ENCODE peak calls at places on chromosomes 2 and 18, in five cellular contexts. One of them, this sample, is unnamed.

GRCh38 chr2:109070290-109070689 is 58.7 kb upstream of the SH3RF3 start:
- DNase-seq in naive thymus-derived CD4-positive, alpha-beta T cell: no peak
- DNase-seq in transverse colon: no peak
- DNase-seq in uterus: no peak
- DNase-seq in AG04450: no peak
- DNase-seq in this sample: no peak

GRCh38 chr2:119006441-119006840 is 64.4 kb downstream of the MARCO start:
- DNase-seq in uterus: no peak
- DNase-seq in AG04450: no peak
- DNase-seq in naive thymus-derived CD4-positive, alpha-beta T cell: no peak
- DNase-seq in transverse colon: no peak
- DNase-seq in this sample: no peak

GRCh38 chr2:25654801-25655200 is 18.6 kb downstream of the DTNB start:
- DNase-seq in AG04450: no peak
- DNase-seq in naive thymus-derived CD4-positive, alpha-beta T cell: no peak
- DNase-seq in transverse colon: no peak
- DNase-seq in uterus: no peak
- DNase-seq in this sample: no peak

GRCh38 chr18:55588001-55588875 is at the start of gene TCF4:
- DNase-seq in transverse colon: peak; percentile 30
- DNase-seq in uterus: peak; percentile 59
- DNase-seq in AG04450: no peak
- DNase-seq in naive thymus-derived CD4-positive, alpha-beta T cell: peak; percentile 28
- DNase-seq in this sample: peak; percentile 27

GRCh38 chr2:3051266-3051665 is 326.4 kb downstream of the EIPR1 start:
- DNase-seq in AG04450: no peak
- DNase-seq in naive thymus-derived CD4-positive, alpha-beta T cell: no peak
- DNase-seq in transverse colon: no peak
- DNase-seq in uterus: no peak
- DNase-seq in this sample: no peak

GRCh38 chr2:150350500-150350899 is 137.0 kb downstream of the RND3 start:
- DNase-seq in transverse colon: no peak
- DNase-seq in naive thymus-derived CD4-positive, alpha-beta T cell: no peak
- DNase-seq in uterus: no peak
- DNase-seq in AG04450: no peak
- DNase-seq in this sample: no peak

GRCh38 chr2:214311931-214312749 is 98.7 kb upstream of the VWC2L start:
- DNase-seq in uterus: no peak
- DNase-seq in transverse colon: no peak
- DNase-seq in AG04450: no peak
- DNase-seq in naive thymus-derived CD4-positive, alpha-beta T cell: no peak
- DNase-seq in this sample: no peak

GRCh38 chr18:72544092-72544886 is at the start of gene CBLN2:
- DNase-seq in AG04450: peak; percentile 8
- DNase-seq in transverse colon: peak; percentile 26
- DNase-seq in naive thymus-derived CD4-positive, alpha-beta T cell: no peak
- DNase-seq in uterus: no peak
- DNase-seq in this sample: peak; percentile 56

GRCh38 chr18:3652380-3653262 is 202.6 kb downstream of the TGIF1 start:
- DNase-seq in AG04450: peak; percentile 92
- DNase-seq in transverse colon: peak; percentile 70
- DNase-seq in naive thymus-derived CD4-positive, alpha-beta T cell: no peak
- DNase-seq in uterus: peak; percentile 36
- DNase-seq in this sample: peak; percentile 55

GRCh38 chr2:166494140-166494544 is at the start of gene SCN7A:
- DNase-seq in naive thymus-derived CD4-positive, alpha-beta T cell: no peak
- DNase-seq in AG04450: peak; percentile 67
- DNase-seq in uterus: peak; percentile 72
- DNase-seq in transverse colon: peak; percentile 37
- DNase-seq in this sample: peak; percentile 4
- H3K27ac ChIP-seq in naive thymus-derived CD4-positive, alpha-beta T cell: no peak within 1 kb of the TSS
- H3K27ac ChIP-seq in AG04450: no peak within 1 kb of the TSS
- H3K27ac ChIP-seq in uterus: peak within 1 kb of the TSS; percentile 25
- H3K27ac ChIP-seq in transverse colon: peak within 1 kb of the TSS; percentile 31
- H3K27ac ChIP-seq in this sample: no peak within 1 kb of the TSS

DNA sequence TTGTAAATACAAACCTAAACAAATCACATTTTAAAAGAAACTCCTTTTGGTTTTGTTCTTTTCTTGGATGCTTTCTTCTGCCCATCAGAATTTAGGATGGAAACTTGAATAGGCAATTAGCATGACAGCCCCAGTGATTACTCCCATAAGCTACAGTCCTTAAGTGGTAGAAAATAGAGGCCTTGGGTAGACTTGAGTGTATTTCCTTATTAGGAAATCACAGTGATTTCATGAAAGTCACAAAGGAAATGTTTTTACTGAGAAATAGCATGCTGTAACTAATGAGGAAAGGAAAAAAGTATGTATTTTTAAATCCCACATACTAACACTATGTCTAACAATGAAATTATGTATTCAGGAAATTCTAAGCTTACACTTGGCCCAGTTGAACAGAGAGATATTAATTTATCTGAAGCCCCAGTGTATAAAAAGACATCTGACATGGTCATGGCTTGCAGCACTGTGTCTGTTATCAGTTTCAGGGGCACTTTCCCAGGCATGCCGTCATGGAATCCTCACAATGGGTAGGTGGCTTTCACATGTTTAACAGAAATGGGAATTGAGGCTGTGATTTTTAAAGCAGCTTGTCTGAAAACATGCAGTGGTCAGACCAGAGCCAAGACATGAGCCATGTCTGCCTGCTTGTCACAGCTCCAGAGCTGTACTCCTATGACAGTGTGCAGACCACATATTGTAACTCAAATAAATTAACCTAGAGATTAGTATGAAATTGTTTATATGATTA is 79.7 kb upstream of the TRIB2 start:
- DNase-seq in transverse colon: no peak
- DNase-seq in AG04450: no peak
- DNase-seq in uterus: no peak
- DNase-seq in naive thymus-derived CD4-positive, alpha-beta T cell: no peak
- DNase-seq in this sample: no peak
- H3K27ac ChIP-seq in transverse colon: no peak overlapping the region
- H3K27ac ChIP-seq in AG04450: no peak overlapping the region
- H3K27ac ChIP-seq in uterus: peak overlapping the region; percentile 44
- H3K27ac ChIP-seq in naive thymus-derived CD4-positive, alpha-beta T cell: no peak overlapping the region
- H3K27ac ChIP-seq in this sample: no peak overlapping the region

GRCh38 chr18:76410033-76410432 is 85.0 kb downstream of the ZNF516 start:
- DNase-seq in naive thymus-derived CD4-positive, alpha-beta T cell: no peak
- DNase-seq in uterus: no peak
- DNase-seq in transverse colon: no peak
- DNase-seq in AG04450: no peak
- DNase-seq in this sample: no peak
- H3K27ac ChIP-seq in naive thymus-derived CD4-positive, alpha-beta T cell: no peak overlapping the region
- H3K27ac ChIP-seq in uterus: peak overlapping the region; percentile 90
- H3K27ac ChIP-seq in transverse colon: no peak overlapping the region
- H3K27ac ChIP-seq in AG04450: no peak overlapping the region
- H3K27ac ChIP-seq in this sample: no peak overlapping the region

GRCh38 chr2:129929321-129930290 is 49.9 kb upstream of the RAB6C start:
- DNase-seq in naive thymus-derived CD4-positive, alpha-beta T cell: no peak
- DNase-seq in transverse colon: no peak
- DNase-seq in AG04450: no peak
- DNase-seq in uterus: no peak
- DNase-seq in this sample: no peak

GRCh38 chr2:129934044-129934822 is 45.2 kb upstream of the RAB6C start:
- DNase-seq in AG04450: no peak
- DNase-seq in transverse colon: no peak
- DNase-seq in naive thymus-derived CD4-positive, alpha-beta T cell: no peak
- DNase-seq in uterus: no peak
- DNase-seq in this sample: no peak

GRCh38 chr2:129927696-129928095 is 51.8 kb upstream of the RAB6C start:
- DNase-seq in AG04450: no peak
- DNase-seq in naive thymus-derived CD4-positive, alpha-beta T cell: no peak
- DNase-seq in uterus: no peak
- DNase-seq in transverse colon: no peak
- DNase-seq in this sample: no peak

GRCh38 chr2:129935118-129935517 is 44.3 kb upstream of the RAB6C start:
- DNase-seq in naive thymus-derived CD4-positive, alpha-beta T cell: no peak
- DNase-seq in transverse colon: no peak
- DNase-seq in uterus: no peak
- DNase-seq in AG04450: no peak
- DNase-seq in this sample: no peak

DNA sequence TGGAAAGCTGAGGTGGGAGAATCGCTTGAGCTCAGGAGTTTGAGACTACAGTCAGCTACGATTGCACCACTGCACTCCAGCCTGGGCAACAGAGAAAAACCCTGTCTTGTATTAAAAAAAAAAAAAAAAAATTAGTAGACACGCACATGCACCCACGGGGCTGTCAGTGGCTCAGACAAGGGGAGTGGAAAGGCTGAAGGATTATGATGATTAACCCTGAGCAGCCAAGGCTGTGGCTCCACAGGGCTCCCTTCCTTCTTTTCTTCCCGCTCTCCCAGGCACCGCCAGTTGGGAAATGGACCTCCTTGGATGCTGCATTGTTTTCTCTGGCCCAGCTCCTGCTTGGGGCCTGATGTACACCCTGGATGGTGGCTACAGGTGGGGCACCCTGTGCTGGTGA is 49.0 kb upstream of the RAB6C start:
- DNase-seq in AG04450: no peak
- DNase-seq in transverse colon: no peak
- DNase-seq in naive thymus-derived CD4-positive, alpha-beta T cell: no peak
- DNase-seq in uterus: no peak
- DNase-seq in this sample: no peak
- H3K27ac ChIP-seq in AG04450: no peak overlapping the region
- H3K27ac ChIP-seq in transverse colon: no peak overlapping the region
- H3K27ac ChIP-seq in naive thymus-derived CD4-positive, alpha-beta T cell: no peak overlapping the region
- H3K27ac ChIP-seq in uterus: no peak overlapping the region
- H3K27ac ChIP-seq in this sample: no peak overlapping the region

DNA sequence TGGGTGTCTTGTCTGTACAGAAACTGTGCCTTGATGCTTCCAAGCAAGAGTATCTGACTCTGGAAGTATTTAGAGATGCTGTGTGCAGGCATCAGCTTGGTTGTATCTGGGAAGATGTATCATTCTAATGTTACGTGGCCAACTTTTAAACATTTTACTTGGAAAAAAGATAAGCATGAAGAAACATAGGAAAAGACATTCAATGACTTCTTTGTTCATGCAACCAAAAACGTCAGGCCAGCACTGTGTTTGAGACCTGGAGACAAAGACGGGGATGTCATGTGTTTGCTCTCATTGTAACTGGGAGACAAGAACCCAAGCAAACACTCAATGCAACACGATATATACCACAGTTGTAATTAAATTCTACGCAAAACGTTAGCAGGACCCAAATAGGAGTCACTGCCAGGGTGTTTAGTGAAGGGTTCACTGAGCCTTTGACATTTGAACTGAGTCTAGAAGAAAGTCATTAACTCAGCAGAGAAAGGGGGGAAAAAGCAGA is 8.9 kb upstream of the SESTD1 start:
- DNase-seq in transverse colon: no peak
- DNase-seq in uterus: no peak
- DNase-seq in AG04450: no peak
- DNase-seq in naive thymus-derived CD4-positive, alpha-beta T cell: no peak
- DNase-seq in this sample: no peak
- H3K27ac ChIP-seq in transverse colon: peak overlapping the region; percentile 45
- H3K27ac ChIP-seq in uterus: no peak overlapping the region
- H3K27ac ChIP-seq in AG04450: no peak overlapping the region
- H3K27ac ChIP-seq in naive thymus-derived CD4-positive, alpha-beta T cell: no peak overlapping the region
- H3K27ac ChIP-seq in this sample: no peak overlapping the region

This sample was measured in prostate gland.